ENCODE peak calls at places on chromosome 2, in nine cellular contexts. One of them, this sample, is unnamed.

GRCh38 chr2:98692090-98692991 is 38.6 kb downstream of the MGAT4A start:
- DNase-seq in aorta: no peak
- DNase-seq in body of pancreas: no peak
- DNase-seq in CD4-positive, alpha-beta memory T cell: no peak
- DNase-seq in RWPE2: no peak
- DNase-seq in hepatocyte: no peak
- DNase-seq in SK-N-SH: no peak
- DNase-seq in GM23248: no peak
- DNase-seq in neuronal stem cell: no peak
- DNase-seq in this sample: no peak

GRCh38 chr2:45984896-45985488 is 312.2 kb upstream of the EPAS1 start:
- DNase-seq in aorta: no peak
- DNase-seq in body of pancreas: no peak
- DNase-seq in CD4-positive, alpha-beta memory T cell: no peak
- DNase-seq in RWPE2: no peak
- DNase-seq in hepatocyte: no peak
- DNase-seq in SK-N-SH: no peak
- DNase-seq in GM23248: no peak
- DNase-seq in neuronal stem cell: no peak
- DNase-seq in this sample: no peak

GRCh38 chr2:144414324-144414845 is 105.5 kb downstream of the ZEB2 start:
- DNase-seq in aorta: peak; percentile 56
- DNase-seq in body of pancreas: no peak
- DNase-seq in CD4-positive, alpha-beta memory T cell: no peak
- DNase-seq in RWPE2: no peak
- DNase-seq in hepatocyte: peak; percentile 34
- DNase-seq in SK-N-SH: no peak
- DNase-seq in GM23248: peak; percentile 95
- DNase-seq in neuronal stem cell: no peak
- DNase-seq in this sample: no peak

GRCh38 chr2:149611100-149611820 is 23.7 kb upstream of the MMADHC start:
- DNase-seq in aorta: no peak
- DNase-seq in body of pancreas: peak; percentile 35
- DNase-seq in CD4-positive, alpha-beta memory T cell: no peak
- DNase-seq in RWPE2: no peak
- DNase-seq in hepatocyte: peak; percentile 14
- DNase-seq in SK-N-SH: no peak
- DNase-seq in GM23248: no peak
- DNase-seq in neuronal stem cell: no peak
- DNase-seq in this sample: no peak

GRCh38 chr2:86221066-86221684 is 21.9 kb downstream of the MRPL35 start:
- DNase-seq in aorta: peak; percentile 66
- DNase-seq in body of pancreas: peak; percentile 64
- DNase-seq in CD4-positive, alpha-beta memory T cell: peak; percentile 48
- DNase-seq in RWPE2: no peak
- DNase-seq in hepatocyte: peak; percentile 73
- DNase-seq in SK-N-SH: peak; percentile 71
- DNase-seq in GM23248: peak; percentile 63
- DNase-seq in neuronal stem cell: peak; percentile 50
- DNase-seq in this sample: no peak

GRCh38 chr2:72116081-72116533 is 31.6 kb downstream of the CYP26B1 start:
- DNase-seq in aorta: peak; percentile 47
- DNase-seq in body of pancreas: no peak
- DNase-seq in CD4-positive, alpha-beta memory T cell: no peak
- DNase-seq in RWPE2: no peak
- DNase-seq in hepatocyte: no peak
- DNase-seq in SK-N-SH: peak; percentile 44
- DNase-seq in GM23248: peak; percentile 47
- DNase-seq in neuronal stem cell: no peak
- DNase-seq in this sample: no peak

GRCh38 chr2:165055081-165055879 is 100.0 kb upstream of the SLC38A11 start:
- DNase-seq in aorta: no peak
- DNase-seq in body of pancreas: no peak
- DNase-seq in CD4-positive, alpha-beta memory T cell: no peak
- DNase-seq in RWPE2: no peak
- DNase-seq in hepatocyte: peak; percentile 60
- DNase-seq in SK-N-SH: peak; percentile 49
- DNase-seq in GM23248: no peak
- DNase-seq in neuronal stem cell: no peak
- DNase-seq in this sample: no peak

GRCh38 chr2:27209621-27210401 is 2.0 kb upstream of the ATRAID start:
- DNase-seq in aorta: no peak
- DNase-seq in body of pancreas: no peak
- DNase-seq in CD4-positive, alpha-beta memory T cell: no peak
- DNase-seq in RWPE2: no peak
- DNase-seq in hepatocyte: peak; percentile 63
- DNase-seq in SK-N-SH: no peak
- DNase-seq in GM23248: no peak
- DNase-seq in neuronal stem cell: no peak
- DNase-seq in this sample: peak; percentile 8

GRCh38 chr2:3075941-3076340 is 301.7 kb downstream of the EIPR1 start:
- DNase-seq in aorta: no peak
- DNase-seq in body of pancreas: no peak
- DNase-seq in CD4-positive, alpha-beta memory T cell: no peak
- DNase-seq in RWPE2: no peak
- DNase-seq in hepatocyte: no peak
- DNase-seq in SK-N-SH: no peak
- DNase-seq in GM23248: no peak
- DNase-seq in neuronal stem cell: no peak
- DNase-seq in this sample: no peak

GRCh38 chr2:239609162-239609561 is 208.3 kb upstream of the HDAC4 start:
- DNase-seq in aorta: no peak
- DNase-seq in body of pancreas: no peak
- DNase-seq in CD4-positive, alpha-beta memory T cell: no peak
- DNase-seq in RWPE2: peak; percentile 34
- DNase-seq in hepatocyte: no peak
- DNase-seq in SK-N-SH: no peak
- DNase-seq in GM23248: no peak
- DNase-seq in neuronal stem cell: no peak
- DNase-seq in this sample: no peak

GRCh38 chr2:201156051-201156450 is 26.9 kb upstream of the CASP10 start:
- DNase-seq in aorta: no peak
- DNase-seq in body of pancreas: no peak
- DNase-seq in CD4-positive, alpha-beta memory T cell: no peak
- DNase-seq in RWPE2: no peak
- DNase-seq in hepatocyte: no peak
- DNase-seq in SK-N-SH: no peak
- DNase-seq in GM23248: no peak
- DNase-seq in neuronal stem cell: no peak
- DNase-seq in this sample: no peak

GRCh38 chr2:201154615-201155014 is 28.3 kb upstream of the CASP10 start:
- DNase-seq in aorta: no peak
- DNase-seq in body of pancreas: no peak
- DNase-seq in CD4-positive, alpha-beta memory T cell: no peak
- DNase-seq in RWPE2: no peak
- DNase-seq in hepatocyte: no peak
- DNase-seq in SK-N-SH: no peak
- DNase-seq in GM23248: no peak
- DNase-seq in neuronal stem cell: no peak
- DNase-seq in this sample: no peak

GRCh38 chr2:201157694-201158093 is 25.2 kb upstream of the CASP10 start:
- DNase-seq in aorta: no peak
- DNase-seq in body of pancreas: no peak
- DNase-seq in CD4-positive, alpha-beta memory T cell: no peak
- DNase-seq in RWPE2: no peak
- DNase-seq in hepatocyte: no peak
- DNase-seq in SK-N-SH: no peak
- DNase-seq in GM23248: no peak
- DNase-seq in neuronal stem cell: no peak
- DNase-seq in this sample: no peak

GRCh38 chr2:201152999-201153398 is 29.9 kb upstream of the CASP10 start:
- DNase-seq in aorta: no peak
- DNase-seq in body of pancreas: no peak
- DNase-seq in CD4-positive, alpha-beta memory T cell: no peak
- DNase-seq in RWPE2: no peak
- DNase-seq in hepatocyte: no peak
- DNase-seq in SK-N-SH: no peak
- DNase-seq in GM23248: no peak
- DNase-seq in neuronal stem cell: no peak
- DNase-seq in this sample: no peak

DNA sequence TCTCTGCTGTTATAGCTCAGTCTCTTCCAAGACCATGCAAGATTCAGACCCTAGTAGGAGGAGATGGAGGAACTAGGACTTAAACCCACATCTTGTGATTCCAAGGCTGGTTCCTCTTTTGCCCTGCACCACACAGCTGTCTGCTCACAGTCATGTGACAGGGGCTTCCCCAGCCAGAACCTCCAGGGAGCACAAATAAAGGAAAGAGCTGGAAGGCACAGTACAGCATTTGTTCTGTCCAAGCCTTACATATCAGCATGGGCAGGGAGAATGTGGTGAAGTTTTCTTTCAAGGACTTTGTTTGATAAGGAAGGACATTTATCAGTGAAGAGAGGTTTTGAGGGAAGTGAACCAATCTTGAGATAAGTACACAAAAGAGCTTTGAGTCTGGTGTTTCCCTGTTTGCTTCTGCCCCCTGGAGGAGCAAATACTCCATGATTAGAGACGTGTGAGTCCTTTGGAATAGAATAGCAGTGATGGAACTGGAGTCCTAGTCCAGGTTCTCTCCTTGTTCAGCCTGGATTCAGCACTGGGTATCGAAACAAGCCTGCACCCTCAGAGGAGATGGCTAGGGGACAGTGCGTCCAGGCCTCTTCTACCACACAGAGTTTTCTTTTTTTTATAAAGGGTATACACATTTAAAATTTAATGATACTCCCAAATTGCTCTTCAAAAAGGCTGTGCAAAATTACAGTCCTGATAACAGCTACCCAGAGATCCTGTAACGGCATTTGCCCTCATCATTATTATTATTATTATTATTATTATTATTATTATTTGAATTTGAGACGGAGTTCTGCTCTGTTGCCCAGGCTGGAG is 24.6 kb upstream of the CASP10 start:
- DNase-seq in aorta: peak; percentile 85
- DNase-seq in body of pancreas: peak; percentile 78
- DNase-seq in CD4-positive, alpha-beta memory T cell: peak; percentile 66
- DNase-seq in RWPE2: no peak
- DNase-seq in hepatocyte: peak; percentile 83
- DNase-seq in SK-N-SH: peak; percentile 76
- DNase-seq in GM23248: peak; percentile 78
- DNase-seq in neuronal stem cell: peak; percentile 55
- DNase-seq in this sample: peak; percentile 89
- H3K4me3 ChIP-seq in aorta: no peak overlapping the region
- H3K4me3 ChIP-seq in body of pancreas: no peak overlapping the region
- H3K4me3 ChIP-seq in CD4-positive, alpha-beta memory T cell: no peak overlapping the region
- H3K4me3 ChIP-seq in RWPE2: no peak overlapping the region
- H3K4me3 ChIP-seq in hepatocyte: no peak overlapping the region
- H3K4me3 ChIP-seq in SK-N-SH: no peak overlapping the region
- H3K4me3 ChIP-seq in GM23248: no peak overlapping the region
- H3K4me3 ChIP-seq in neuronal stem cell: no peak overlapping the region
- H3K4me3 ChIP-seq in this sample: no peak overlapping the region

GRCh38 chr2:197159681-197160211 is 150.8 kb downstream of the ANKRD44 start:
- DNase-seq in aorta: no peak
- DNase-seq in body of pancreas: no peak
- DNase-seq in CD4-positive, alpha-beta memory T cell: peak; percentile 39
- DNase-seq in RWPE2: no peak
- DNase-seq in hepatocyte: no peak
- DNase-seq in SK-N-SH: no peak
- DNase-seq in GM23248: peak; percentile 70
- DNase-seq in neuronal stem cell: no peak
- DNase-seq in this sample: no peak
- H3K4me1 ChIP-seq in aorta: peaks cover 7% of the 10 kb centered on the region
- H3K4me1 ChIP-seq in body of pancreas: peaks cover 5% of the 10 kb centered on the region
- H3K4me1 ChIP-seq in CD4-positive, alpha-beta memory T cell: peaks cover 69% of the 10 kb centered on the region
- H3K4me1 ChIP-seq in RWPE2: peaks cover 9% of the 10 kb centered on the region
- H3K4me1 ChIP-seq in hepatocyte: peaks cover 6% of the 10 kb centered on the region
- H3K4me1 ChIP-seq in SK-N-SH: peaks cover 27% of the 10 kb centered on the region
- H3K4me1 ChIP-seq in GM23248: peaks cover 20% of the 10 kb centered on the region
- H3K4me1 ChIP-seq in neuronal stem cell: no peaks in the 10 kb centered on the region
- H3K4me1 ChIP-seq in this sample: peaks cover 5% of the 10 kb centered on the region

GRCh38 chr2:231521-232185 is 32.2 kb downstream of the SH3YL1 start:
- DNase-seq in aorta: no peak
- DNase-seq in body of pancreas: peak; percentile 23
- DNase-seq in CD4-positive, alpha-beta memory T cell: no peak
- DNase-seq in RWPE2: no peak
- DNase-seq in hepatocyte: no peak
- DNase-seq in SK-N-SH: no peak
- DNase-seq in GM23248: no peak
- DNase-seq in neuronal stem cell: no peak
- DNase-seq in this sample: no peak

GRCh38 chr2:228518-229278 is 35.1 kb downstream of the SH3YL1 start:
- DNase-seq in aorta: no peak
- DNase-seq in body of pancreas: no peak
- DNase-seq in CD4-positive, alpha-beta memory T cell: no peak
- DNase-seq in RWPE2: no peak
- DNase-seq in hepatocyte: no peak
- DNase-seq in SK-N-SH: no peak
- DNase-seq in GM23248: no peak
- DNase-seq in neuronal stem cell: no peak
- DNase-seq in this sample: no peak

GRCh38 chr2:236993-237539 is 26.8 kb downstream of the SH3YL1 start:
- DNase-seq in aorta: no peak
- DNase-seq in body of pancreas: no peak
- DNase-seq in CD4-positive, alpha-beta memory T cell: no peak
- DNase-seq in RWPE2: no peak
- DNase-seq in hepatocyte: no peak
- DNase-seq in SK-N-SH: no peak
- DNase-seq in GM23248: no peak
- DNase-seq in neuronal stem cell: no peak
- DNase-seq in this sample: no peak

GRCh38 chr2:234421-234820 is 29.4 kb downstream of the SH3YL1 start:
- DNase-seq in aorta: no peak
- DNase-seq in body of pancreas: no peak
- DNase-seq in CD4-positive, alpha-beta memory T cell: no peak
- DNase-seq in RWPE2: no peak
- DNase-seq in hepatocyte: no peak
- DNase-seq in SK-N-SH: no peak
- DNase-seq in GM23248: no peak
- DNase-seq in neuronal stem cell: no peak
- DNase-seq in this sample: no peak

DNA sequence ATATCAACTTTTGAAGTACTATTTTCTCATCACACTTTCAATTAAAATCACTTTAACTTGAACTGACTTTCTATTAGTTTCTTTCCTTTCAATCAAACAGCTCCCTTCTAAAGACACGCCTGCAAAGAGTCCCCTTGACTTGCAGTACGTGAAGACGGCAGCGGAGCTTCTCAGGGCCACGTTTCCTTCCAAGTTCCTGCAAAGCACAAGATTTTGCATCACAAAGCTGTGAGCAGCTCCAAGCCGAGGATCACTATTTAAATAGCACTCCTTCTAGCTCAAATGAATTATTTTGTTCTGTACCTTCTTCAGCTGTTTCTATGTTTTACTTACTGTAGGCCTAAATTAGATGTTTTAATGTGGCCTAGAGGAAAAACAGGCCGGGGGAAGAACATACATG is 30.8 kb downstream of the SH3YL1 start:
- DNase-seq in aorta: no peak
- DNase-seq in body of pancreas: no peak
- DNase-seq in CD4-positive, alpha-beta memory T cell: no peak
- DNase-seq in RWPE2: no peak
- DNase-seq in hepatocyte: no peak
- DNase-seq in SK-N-SH: no peak
- DNase-seq in GM23248: no peak
- DNase-seq in neuronal stem cell: no peak
- DNase-seq in this sample: no peak
- H3K4me3 ChIP-seq in aorta: no peak overlapping the region
- H3K4me3 ChIP-seq in body of pancreas: no peak overlapping the region
- H3K4me3 ChIP-seq in CD4-positive, alpha-beta memory T cell: no peak overlapping the region
- H3K4me3 ChIP-seq in RWPE2: no peak overlapping the region
- H3K4me3 ChIP-seq in hepatocyte: no peak overlapping the region
- H3K4me3 ChIP-seq in SK-N-SH: no peak overlapping the region
- H3K4me3 ChIP-seq in GM23248: no peak overlapping the region
- H3K4me3 ChIP-seq in neuronal stem cell: no peak overlapping the region
- H3K4me3 ChIP-seq in this sample: no peak overlapping the region

GRCh38 chr2:10231551-10232085 is 71.1 kb upstream of the HPCAL1 start:
- DNase-seq in aorta: no peak
- DNase-seq in body of pancreas: no peak
- DNase-seq in CD4-positive, alpha-beta memory T cell: no peak
- DNase-seq in RWPE2: peak; percentile 24
- DNase-seq in hepatocyte: no peak
- DNase-seq in SK-N-SH: no peak
- DNase-seq in GM23248: no peak
- DNase-seq in neuronal stem cell: no peak
- DNase-seq in this sample: no peak
- H3K4me1 ChIP-seq in aorta: no peaks in the 10 kb centered on the region
- H3K4me1 ChIP-seq in body of pancreas: peaks cover 29% of the 10 kb centered on the region
- H3K4me1 ChIP-seq in CD4-positive, alpha-beta memory T cell: no peaks in the 10 kb centered on the region
- H3K4me1 ChIP-seq in RWPE2: no peaks in the 10 kb centered on the region
- H3K4me1 ChIP-seq in hepatocyte: peaks cover 20% of the 10 kb centered on the region
- H3K4me1 ChIP-seq in SK-N-SH: no peaks in the 10 kb centered on the region
- H3K4me1 ChIP-seq in GM23248: no peaks in the 10 kb centered on the region
- H3K4me1 ChIP-seq in neuronal stem cell: peaks cover 10% of the 10 kb centered on the region
- H3K4me1 ChIP-seq in this sample: no peaks in the 10 kb centered on the region

This sample was measured in left lung.